ENCODE peak calls at places on chromosomes 7 and 10, in nine cellular contexts. O is sigmoid colon, H is ovary, Z is heart left ventricle, A is neural progenitor cell, L is HCT116, K is lower lobe of right lung, V is upper lobe of right lung, J is transverse colon. C is an unnamed sample.

GRCh38 chr7:27179503-27180430 is 5.3 kb downstream of the HOXA11 start:
- DNase-seq in O (peak; percentile 93), H (no peak), Z (no peak), A (peak; percentile 62), L (no peak), K (peak; percentile 76), V (peak; percentile 81), J (peak; percentile 87), C (peak; percentile 34)

GRCh38 chr7:7564323-7564780 is 2.3 kb upstream of the MIOS start:
- DNase-seq in O (no peak), H (no peak), Z (no peak), A (no peak), L (peak; percentile 89), K (no peak), V (no peak), J (no peak), C (no peak)

GRCh38 chr10:48509061-48509772 is 95.7 kb downstream of the ARHGAP22 start:
- DNase-seq in O (peak; percentile 54), H (no peak), Z (no peak), A (no peak), L (no peak), K (no peak), V (no peak), J (no peak), C (no peak)

GRCh38 chr10:79375321-79376077 is 28.2 kb downstream of the PPIF start:
- DNase-seq in O (peak; percentile 76), H (no peak), Z (no peak), A (no peak), L (no peak), K (peak; percentile 38), V (no peak), J (no peak), C (no peak)

GRCh38 chr7:66267249-66267648 is 62.1 kb downstream of the TPST1 start:
- DNase-seq in O (peak; percentile 74), H (peak; percentile 41), Z (no peak), A (no peak), L (no peak), K (no peak), V (no peak), J (no peak), C (no peak)

GRCh38 chr7:92002720-92003119 is 62.1 kb downstream of the AKAP9 start:
- DNase-seq in O (no peak), H (no peak), Z (no peak), A (no peak), L (no peak), K (no peak), V (no peak), J (no peak), C (peak; percentile 24)

GRCh38 chr10:10007972-10008371 is 1009.7 kb upstream of the CELF2 start:
- DNase-seq in O (no peak), H (no peak), Z (no peak), A (no peak), L (no peak), K (no peak), V (no peak), J (no peak), C (peak; percentile 34)

GRCh38 chr10:93745411-93746065 is 12.2 kb upstream of the LGI1 start:
- DNase-seq in O (no peak), H (no peak), Z (no peak), A (peak; percentile 77), L (no peak), K (no peak), V (no peak), J (no peak), C (peak; percentile 12)

GRCh38 chr10:122021421-122021820 is 32.5 kb downstream of the TACC2 start:
- DNase-seq in O (peak; percentile 86), H (no peak), Z (no peak), A (no peak), L (no peak), K (no peak), V (no peak), J (no peak), C (no peak)

GRCh38 chr7:2812831-2813230 is 31.3 kb downstream of the GNA12 start:
- DNase-seq in O (peak; percentile 63), H (peak; percentile 34), Z (peak; percentile 18), A (no peak), L (no peak), K (no peak), V (peak; percentile 26), J (no peak), C (no peak)

GRCh38 chr7:1758417-1758858 is 88.4 kb downstream of the ELFN1 start:
- DNase-seq in O (peak; percentile 63), H (no peak), Z (peak; percentile 63), A (peak; percentile 64), L (peak; percentile 56), K (peak; percentile 46), V (peak; percentile 64), J (no peak), C (peak; percentile 37)

GRCh38 chr10:36172574-36172973 is 530.5 kb upstream of the FZD8 start:
- DNase-seq in O (no peak), H (no peak), Z (no peak), A (no peak), L (no peak), K (no peak), V (no peak), J (no peak), C (no peak)

GRCh38 chr10:88763441-88763840 is 3.6 kb downstream of the LIPN start:
- DNase-seq in O (no peak), H (no peak), Z (no peak), A (no peak), L (no peak), K (no peak), V (no peak), J (no peak), C (no peak)

DNA sequence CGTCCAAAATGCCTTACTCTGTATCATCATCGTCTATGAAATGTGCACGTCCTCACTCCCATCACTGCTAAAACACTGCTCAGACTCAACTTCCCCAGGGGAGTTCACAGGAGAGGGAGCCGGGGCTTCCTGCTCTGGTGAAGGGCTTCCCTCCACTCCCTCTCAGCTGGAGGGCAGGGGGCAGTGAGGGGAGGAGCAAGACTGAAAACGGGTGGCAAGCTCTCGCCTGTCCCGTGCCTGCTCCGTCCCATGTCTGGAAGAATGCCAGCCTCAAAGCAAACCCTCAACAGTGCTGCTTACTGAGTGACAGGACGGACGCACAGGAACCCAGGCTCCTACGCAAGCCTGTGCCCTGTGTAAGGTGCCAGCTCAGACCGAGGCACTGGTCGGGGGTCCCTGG is 25.1 kb downstream of the PRKAG2 start:
- DNase-seq in O (no peak), H (peak; percentile 20), Z (peak; percentile 54), A (no peak), L (no peak), K (peak; percentile 76), V (peak; percentile 83), J (no peak), C (no peak)
- H3K4me3 ChIP-seq in O (no peak overlapping the region), H (no peak overlapping the region), Z (no peak overlapping the region), A (no peak overlapping the region), L (no peak overlapping the region), K (peak overlapping the region; percentile 42), V (peak overlapping the region; percentile 41), J (no peak overlapping the region), C (no peak overlapping the region)

DNA sequence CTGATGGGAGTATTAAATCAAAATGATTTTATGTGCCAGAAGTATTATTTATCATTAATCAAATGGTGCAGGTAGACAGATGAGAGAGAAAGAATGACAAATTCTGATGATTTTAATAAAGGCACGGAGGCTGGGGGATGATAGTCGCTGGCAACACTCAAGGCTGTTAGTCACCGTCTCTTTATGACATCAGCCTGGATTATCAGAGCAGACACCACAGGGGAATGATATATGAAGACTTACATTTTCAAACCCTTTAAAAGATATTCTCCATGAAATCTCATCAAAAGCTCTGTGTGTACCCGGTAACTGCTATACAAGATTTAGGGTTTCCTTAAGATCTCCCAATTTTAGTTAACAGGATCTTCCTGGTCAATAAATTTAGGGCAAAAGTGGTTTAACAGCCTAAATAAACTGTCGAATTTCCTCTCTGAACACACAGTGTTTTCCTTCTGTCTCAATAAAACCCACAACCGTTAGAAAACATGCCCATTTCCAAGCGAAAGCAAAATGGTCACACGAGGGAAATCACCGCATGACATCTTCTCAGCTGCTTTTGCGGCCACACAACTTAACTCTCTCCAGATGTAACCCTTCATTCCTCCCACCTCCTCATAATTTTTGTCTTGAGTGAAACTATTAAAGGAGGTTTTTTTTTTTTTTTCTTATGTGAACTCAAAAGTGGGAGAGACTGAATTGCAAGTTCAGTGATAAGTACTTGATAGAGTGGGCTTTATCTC is 133.2 kb upstream of the FAM171A1 start:
- DNase-seq in O (no peak), H (no peak), Z (no peak), A (no peak), L (no peak), K (no peak), V (no peak), J (no peak), C (peak; percentile 9)
- H3K4me3 ChIP-seq in O (no peak overlapping the region), H (no peak overlapping the region), Z (no peak overlapping the region), A (no peak overlapping the region), L (no peak overlapping the region), K (no peak overlapping the region), V (no peak overlapping the region), J (no peak overlapping the region), C (no peak overlapping the region)

GRCh38 chr7:55534916-55535636 is 37.2 kb downstream of the VOPP1 start:
- DNase-seq in O (no peak), H (no peak), Z (no peak), A (no peak), L (no peak), K (no peak), V (no peak), J (no peak), C (peak; percentile 92)

GRCh38 chr7:55532150-55532917 is 40.0 kb downstream of the VOPP1 start:
- DNase-seq in O (no peak), H (no peak), Z (no peak), A (no peak), L (no peak), K (no peak), V (no peak), J (no peak), C (peak; percentile 88)

GRCh38 chr7:55534262-55534915 is 37.9 kb downstream of the VOPP1 start:
- DNase-seq in O (peak; percentile 78), H (no peak), Z (peak; percentile 67), A (no peak), L (no peak), K (peak; percentile 78), V (peak; percentile 77), J (peak; percentile 78), C (peak; percentile 98)

GRCh38 chr7:55533050-55533728 is 39.1 kb downstream of the VOPP1 start:
- DNase-seq in O (no peak), H (no peak), Z (no peak), A (no peak), L (no peak), K (no peak), V (no peak), J (peak; percentile 72), C (peak; percentile 97)

DNA sequence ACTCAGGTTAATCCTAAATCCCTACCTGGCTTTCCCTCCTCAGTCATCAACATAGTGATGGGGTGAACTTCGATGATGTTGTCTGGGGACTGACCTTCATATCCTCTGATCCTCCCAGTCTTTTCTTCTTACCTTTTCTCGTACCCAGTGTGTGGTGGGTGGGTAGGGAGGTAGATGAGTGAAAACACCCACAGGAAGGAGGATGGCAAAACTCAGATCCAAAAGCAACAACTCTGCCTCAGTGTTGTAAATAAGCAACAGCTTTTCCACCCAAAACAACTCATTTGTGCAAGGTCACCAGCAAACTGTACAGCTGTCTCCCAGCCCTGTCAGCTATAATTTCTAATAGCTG is 38.6 kb downstream of the VOPP1 start:
- DNase-seq in O (no peak), H (no peak), Z (no peak), A (no peak), L (no peak), K (no peak), V (no peak), J (no peak), C (no peak)
- H3K4me3 ChIP-seq in O (no peak overlapping the region), H (no peak overlapping the region), Z (no peak overlapping the region), A (no peak overlapping the region), L (no peak overlapping the region), K (no peak overlapping the region), V (no peak overlapping the region), J (no peak overlapping the region), C (peak overlapping the region; percentile 40)

GRCh38 chr7:130494480-130494879 is 2.6 kb downstream of the MEST start:
- DNase-seq in O (no peak), H (no peak), Z (no peak), A (no peak), L (no peak), K (no peak), V (no peak), J (no peak), C (no peak)
- H3K4me3 ChIP-seq in O (no peak overlapping the region), H (no peak overlapping the region), Z (no peak overlapping the region), A (peak overlapping the region; percentile 64), L (no peak overlapping the region), K (no peak overlapping the region), V (peak overlapping the region; percentile 46), J (no peak overlapping the region), C (no peak overlapping the region)